ENCODE peak calls at places on chromosomes 3 and 15, in ten cellular contexts. N is heart left ventricle, W is adrenal gland, H is fibroblast of lung, P is lower lobe of right lung, F is left lung, V is HCT116, S is stomach, J is vagina, X is fibroblast of mammary gland. Q is an unnamed sample.

GRCh38 chr3:158522737-158523136 is 48.3 kb upstream of the MLF1 start:
- DNase-seq in N (no peak), W (no peak), H (peak), P (no peak), F (no peak), V (no peak), S (no peak), J (no peak), X (peak), Q (no peak)

GRCh38 chr15:58566029-58566428 is 134.2 kb downstream of the LIPC start:
- DNase-seq in N (no peak), W (no peak), H (no peak), P (no peak), F (no peak), V (no peak), S (no peak), J (no peak), X (no peak), Q (no peak)

GRCh38 chr3:39361252-39361927 is 21.8 kb upstream of the SLC25A38 start:
- DNase-seq in N (no peak), W (no peak), H (no peak), P (no peak), F (no peak), V (no peak), S (no peak), J (no peak), X (no peak), Q (no peak)

GRCh38 chr15:29939404-29939803 is 117.1 kb upstream of the TJP1 start:
- DNase-seq in N (no peak), W (no peak), H (peak), P (no peak), F (no peak), V (no peak), S (no peak), J (no peak), X (peak), Q (no peak)

GRCh38 chr3:55723653-55724406 is 236.7 kb upstream of the WNT5A start:
- DNase-seq in N (no peak), W (no peak), H (no peak), P (no peak), F (no peak), V (no peak), S (no peak), J (no peak), X (no peak), Q (no peak)

GRCh38 chr15:94602771-94603474 is 371.6 kb downstream of the MCTP2 start:
- DNase-seq in N (no peak), W (no peak), H (no peak), P (no peak), F (no peak), V (no peak), S (no peak), J (no peak), X (no peak), Q (no peak)

GRCh38 chr3:150367771-150368170 is 40.3 kb upstream of the TSC22D2 start:
- DNase-seq in N (no peak), W (peak), H (peak), P (no peak), F (no peak), V (no peak), S (no peak), J (no peak), X (peak), Q (no peak)

GRCh38 chr3:14428087-14429067 is 26.0 kb downstream of the SLC6A6 start:
- DNase-seq in N (no peak), W (peak), H (peak), P (no peak), F (no peak), V (no peak), S (no peak), J (no peak), X (no peak), Q (no peak)

GRCh38 chr3:187955076-187955952 is 198.6 kb upstream of the LPP start:
- DNase-seq in N (no peak), W (peak), H (peak), P (no peak), F (peak), V (no peak), S (no peak), J (no peak), X (peak), Q (no peak)

GRCh38 chr3:157159037-157159761 is 748 bp downstream of the CCNL1 start:
- DNase-seq in N (peak), W (peak), H (peak), P (peak), F (peak), V (no peak), S (peak), J (no peak), X (peak), Q (no peak)

GRCh38 chr3:169165196-169166159 is 498.0 kb downstream of the MECOM start:
- DNase-seq in N (no peak), W (no peak), H (no peak), P (no peak), F (no peak), V (no peak), S (no peak), J (no peak), X (no peak), Q (no peak)

GRCh38 chr15:56052389-56053045 is 59.1 kb upstream of the NEDD4 start:
- DNase-seq in N (no peak), W (peak), H (peak), P (no peak), F (no peak), V (peak), S (no peak), J (no peak), X (peak), Q (no peak)

GRCh38 chr3:175941352-175941751 is 1082.2 kb downstream of the NAALADL2 start:
- DNase-seq in N (no peak), W (no peak), H (no peak), P (no peak), F (no peak), V (no peak), S (no peak), J (no peak), X (peak), Q (no peak)

GRCh38 chr3:45167011-45167911 is 21.1 kb upstream of the CDCP1 start:
- DNase-seq in N (peak), W (peak), H (peak), P (peak), F (peak), V (peak), S (peak), J (no peak), X (peak), Q (peak)

GRCh38 chr3:65666426-65667091 is 372.2 kb downstream of the MAGI1 start:
- DNase-seq in N (no peak), W (no peak), H (peak), P (no peak), F (no peak), V (no peak), S (no peak), J (no peak), X (peak), Q (no peak)

GRCh38 chr3:139310474-139310933 is 33.3 kb upstream of the MRPS22 start:
- DNase-seq in N (no peak), W (no peak), H (peak), P (no peak), F (no peak), V (peak), S (no peak), J (no peak), X (peak), Q (peak)

GRCh38 chr3:58116161-58116955 is 94.4 kb downstream of the DNASE1L3 start:
- DNase-seq in N (no peak), W (no peak), H (no peak), P (no peak), F (no peak), V (no peak), S (no peak), J (no peak), X (no peak), Q (no peak)

GRCh38 chr3:64144241-64144900 is 80.9 kb downstream of the PRICKLE2 start:
- DNase-seq in N (no peak), W (no peak), H (no peak), P (no peak), F (no peak), V (no peak), S (no peak), J (no peak), X (no peak), Q (no peak)

GRCh38 chr15:56805466-56806146 is 72.3 kb upstream of the ZNF280D start:
- DNase-seq in N (no peak), W (peak), H (peak), P (no peak), F (no peak), V (peak), S (no peak), J (no peak), X (peak), Q (peak)

GRCh38 chr15:100726070-100726420 is 123.7 kb downstream of the ASB7 start:
- DNase-seq in N (no peak), W (no peak), H (no peak), P (no peak), F (no peak), V (no peak), S (no peak), J (peak), X (no peak), Q (no peak)

DNA sequence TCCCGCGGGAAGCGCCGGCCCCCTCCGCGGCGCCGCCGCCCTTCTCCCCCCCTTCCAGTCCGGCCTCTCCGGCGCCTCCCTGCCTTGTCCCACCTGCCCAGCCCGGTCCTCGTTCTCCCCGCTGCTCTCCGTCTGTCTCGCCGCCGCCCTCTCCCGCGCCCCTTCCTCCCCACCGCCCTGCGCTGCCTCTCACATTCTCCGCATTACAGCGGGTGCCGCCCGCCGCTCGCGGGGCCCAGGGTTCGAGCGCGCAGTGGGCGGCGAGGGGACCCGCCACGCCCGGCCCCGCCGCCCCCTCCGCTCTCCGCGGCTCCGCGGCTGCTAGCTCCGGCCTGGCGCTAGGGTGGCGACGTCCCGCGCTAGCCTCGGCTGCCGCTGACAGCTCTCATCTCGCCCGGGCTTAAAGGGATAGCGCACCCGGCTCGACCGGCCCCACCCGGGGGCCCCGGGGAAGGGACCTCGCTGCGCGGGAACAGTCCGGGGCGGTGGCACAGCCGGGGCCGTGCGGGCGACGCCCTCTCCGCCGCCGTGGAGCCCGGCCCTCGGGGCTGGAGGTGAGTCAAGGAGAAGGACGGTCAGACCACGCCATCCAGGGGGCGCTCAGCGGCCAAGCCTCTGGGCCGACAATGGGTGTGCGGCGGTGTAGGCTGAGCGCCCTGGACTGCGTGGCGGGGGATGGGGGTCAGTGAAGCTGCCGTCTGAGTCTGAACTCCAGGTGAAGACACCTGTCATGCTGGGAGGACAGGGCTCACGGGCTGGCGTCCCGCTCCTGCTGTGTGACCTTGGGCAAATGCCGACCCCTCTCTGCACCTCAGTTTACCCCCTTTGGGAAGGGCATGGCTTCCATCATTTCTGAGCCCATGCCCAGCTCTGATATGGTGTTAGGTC is 187.4 kb upstream of the LINGO1 start:
- DNase-seq in N (no peak), W (no peak), H (peak), P (no peak), F (no peak), V (peak), S (no peak), J (no peak), X (peak), Q (no peak)
- TF ChIP-seq CTCF in N (no peak), W (no peak), H (no peak), P (no peak), F (no peak), V (peak), S (no peak), J (no peak), X (no peak), Q (peak)

DNA sequence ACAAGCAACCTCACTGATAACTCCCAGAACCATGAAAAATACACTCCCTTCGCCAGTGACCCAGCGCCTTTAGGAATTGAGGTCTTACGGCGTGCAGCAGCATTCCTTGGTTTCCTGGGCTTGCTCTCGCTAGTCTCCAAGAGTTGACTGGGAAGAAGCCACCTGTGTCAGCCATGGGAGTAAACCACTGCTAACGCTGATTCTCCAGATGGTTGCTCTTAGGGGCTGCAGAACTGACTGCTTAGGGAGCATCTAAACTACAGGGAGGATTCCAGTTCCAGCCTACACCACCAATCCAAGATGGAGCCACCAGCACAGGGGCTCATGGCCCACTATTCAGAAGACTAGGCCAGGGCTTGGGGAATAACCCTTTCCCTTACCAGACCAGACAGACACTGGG is 2.4 kb downstream of the RBPMS2 start:
- DNase-seq in N (no peak), W (no peak), H (no peak), P (no peak), F (no peak), V (no peak), S (no peak), J (no peak), X (no peak), Q (no peak)
- H3K4me3 ChIP-seq in N (no peak), W (no peak), H (no peak), P (no peak), F (no peak), V (no peak), S (no peak), J (no peak), X (no peak), Q (no peak)

DNA sequence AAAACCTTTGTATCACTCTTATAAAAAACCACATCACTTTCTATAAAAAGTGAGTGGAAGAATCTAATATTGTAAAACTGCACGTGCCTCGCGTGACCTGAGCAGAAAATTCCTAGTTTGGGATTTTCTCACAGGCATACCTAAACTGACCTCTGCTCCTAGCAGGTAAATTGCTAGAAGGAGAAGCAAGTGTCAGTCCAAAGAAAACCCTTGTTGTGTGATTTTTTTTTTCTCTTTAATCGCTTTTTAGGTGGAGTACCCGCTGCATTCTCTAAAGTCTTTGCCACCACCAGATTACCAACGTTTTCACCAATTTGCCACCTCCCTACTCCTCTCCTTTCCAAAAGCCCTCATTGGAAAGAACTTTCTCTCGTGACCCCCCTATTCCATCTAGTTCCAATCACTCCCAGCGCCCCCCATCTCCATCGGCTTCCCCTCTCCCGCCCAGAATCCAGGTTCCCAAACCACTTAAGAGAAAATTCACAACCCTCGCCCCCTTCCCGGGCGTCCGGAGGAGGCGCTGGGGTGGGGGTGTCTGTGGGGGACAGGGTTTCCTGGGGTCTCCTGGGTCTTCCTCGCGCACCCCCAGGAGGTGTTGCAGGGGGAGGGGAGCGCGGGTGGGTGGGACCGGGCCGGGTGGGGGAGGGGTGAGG is 401 bp upstream of the UBE2E1 start:
- DNase-seq in N (no peak), W (no peak), H (no peak), P (no peak), F (no peak), V (no peak), S (no peak), J (no peak), X (no peak), Q (no peak)
- TF ChIP-seq CTCF in N (no peak), W (no peak), H (no peak), P (no peak), F (no peak), V (no peak), S (no peak), J (no peak), X (no peak), Q (peak)

DNA sequence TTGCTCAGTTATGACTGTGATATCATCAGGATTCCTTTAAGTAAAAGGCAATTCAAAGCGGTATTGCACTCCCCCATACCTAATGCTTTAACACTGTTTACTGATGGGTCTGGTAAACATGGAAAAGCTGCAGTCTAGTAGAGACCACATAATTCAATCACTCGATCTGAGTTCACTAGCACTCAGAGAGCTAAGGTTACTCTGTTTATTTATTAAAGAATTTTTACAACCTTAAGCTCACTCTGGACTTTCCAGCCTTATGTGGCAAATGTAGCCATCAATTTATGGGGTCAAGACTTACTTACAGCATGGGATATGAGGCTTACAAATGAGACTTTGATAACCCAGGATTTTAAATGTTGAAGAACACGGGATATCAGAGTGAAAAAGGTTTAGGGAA is 18.4 kb upstream of the CCR2 start:
- DNase-seq in N (no peak), W (no peak), H (no peak), P (no peak), F (no peak), V (no peak), S (no peak), J (no peak), X (no peak), Q (no peak)
- H3K4me3 ChIP-seq in N (no peak), W (no peak), H (no peak), P (no peak), F (no peak), V (no peak), S (no peak), J (no peak), X (no peak), Q (no peak)